ENCODE peak calls at places on chromosomes 1 and 21, in five cellular contexts. F is germinal center, R is A549, Z is GM23248, I is pons. E is an unnamed sample.

GRCh38 chr1:182091083-182091482 is 29.6 kb upstream of the ZNF648 start:
- DNase-seq in F (no peak), R (no peak), Z (no peak), I (no peak), E (no peak)

GRCh38 chr21:18369115-18369514 is 34.5 kb downstream of the TMPRSS15 start:
- DNase-seq in F (no peak), R (no peak), Z (no peak), I (peak; percentile 71), E (no peak)

GRCh38 chr1:93585059-93585966 is 96.3 kb downstream of the BCAR3 start:
- DNase-seq in F (no peak), R (no peak), Z (peak; percentile 70), I (peak; percentile 53), E (peak; percentile 100)

GRCh38 chr21:45336870-45337269 is 49.2 kb upstream of the POFUT2 start:
- DNase-seq in F (no peak), R (no peak), Z (no peak), I (no peak), E (no peak)

GRCh38 chr1:39170731-39171375 is 33.6 kb upstream of the MACF1 start:
- DNase-seq in F (no peak), R (no peak), Z (no peak), I (no peak), E (no peak)

GRCh38 chr21:32412162-32412997 is at the start of gene EVA1C:
- DNase-seq in F (peak; percentile 13), R (peak; percentile 51), Z (peak; percentile 72), I (no peak), E (no peak)

GRCh38 chr1:64343105-64343960 is 126.6 kb upstream of the CACHD1 start:
- DNase-seq in F (no peak), R (peak; percentile 70), Z (peak; percentile 91), I (peak; percentile 25), E (peak; percentile 91)

GRCh38 chr1:117066367-117066766 is 6.2 kb downstream of the TTF2 start:
- DNase-seq in F (no peak), R (no peak), Z (no peak), I (no peak), E (no peak)

GRCh38 chr1:19372136-19372514 is 60.0 kb downstream of the SLC66A1 start:
- DNase-seq in F (no peak), R (no peak), Z (peak; percentile 68), I (no peak), E (no peak)

GRCh38 chr1:206932271-206932670 is 10.5 kb upstream of the FCMR start:
- DNase-seq in F (no peak), R (no peak), Z (no peak), I (no peak), E (no peak)

GRCh38 chr1:177754607-177755006 is 215.3 kb downstream of the SEC16B start:
- DNase-seq in F (no peak), R (no peak), Z (no peak), I (no peak), E (no peak)

GRCh38 chr1:100463809-100464424 is 74.0 kb upstream of the GPR88 start:
- DNase-seq in F (peak; percentile 52), R (peak; percentile 20), Z (peak; percentile 83), I (peak; percentile 77), E (peak; percentile 58)

GRCh38 chr1:34781071-34781843 is at the start of gene GJB3:
- DNase-seq in F (no peak), R (peak; percentile 35), Z (peak; percentile 60), I (no peak), E (peak; percentile 70)

GRCh38 chr1:234541281-234541975 is 62.4 kb upstream of the TARBP1 start:
- DNase-seq in F (no peak), R (no peak), Z (peak; percentile 84), I (no peak), E (peak; percentile 52)

GRCh38 chr1:240319998-240320397 is 228.3 kb downstream of the FMN2 start:
- DNase-seq in F (no peak), R (no peak), Z (no peak), I (no peak), E (no peak)

GRCh38 chr1:207698822-207699483 is 52.9 kb upstream of the CD46 start:
- DNase-seq in F (no peak), R (no peak), Z (peak; percentile 79), I (peak; percentile 74), E (peak; percentile 56)

GRCh38 chr1:176656257-176656995 is 193.5 kb downstream of the PAPPA2 start:
- DNase-seq in F (no peak), R (no peak), Z (peak; percentile 96), I (peak; percentile 32), E (no peak)

GRCh38 chr1:202349263-202349928 is 897 bp downstream of the PPP1R12B start:
- DNase-seq in F (no peak), R (no peak), Z (peak; percentile 78), I (peak; percentile 68), E (peak; percentile 47)

GRCh38 chr1:74933500-74933899 is 200.5 kb downstream of the TYW3 start:
- DNase-seq in F (no peak), R (no peak), Z (no peak), I (no peak), E (no peak)

GRCh38 chr1:43522776-43523480 is 7.8 kb upstream of the PTPRF start:
- DNase-seq in F (no peak), R (peak; percentile 97), Z (peak; percentile 93), I (no peak), E (peak; percentile 97)

GRCh38 chr1:3247521-3248031 is 178.6 kb downstream of the PRDM16 start:
- DNase-seq in F (no peak), R (no peak), Z (no peak), I (no peak), E (no peak)

GRCh38 chr1:113657126-113657525 is 102.2 kb downstream of the PHTF1 start:
- DNase-seq in F (no peak), R (no peak), Z (no peak), I (peak; percentile 15), E (no peak)

GRCh38 chr21:15224346-15225086 is 159.7 kb upstream of the NRIP1 start:
- DNase-seq in F (no peak), R (peak; percentile 21), Z (peak; percentile 97), I (no peak), E (peak; percentile 90)

GRCh38 chr21:32392880-32393676 is at the start of gene URB1:
- DNase-seq in F (peak; percentile 94), R (peak; percentile 43), Z (peak; percentile 93), I (peak; percentile 79), E (peak; percentile 69)

GRCh38 chr1:10643607-10644306 is 152.7 kb downstream of the CASZ1 start:
- DNase-seq in F (no peak), R (no peak), Z (no peak), I (no peak), E (no peak)

GRCh38 chr21:33268736-33269441 is 2.7 kb downstream of the IL10RB start:
- DNase-seq in F (peak; percentile 65), R (no peak), Z (no peak), I (no peak), E (peak; percentile 92)

GRCh38 chr1:12134716-12135115 is 32.1 kb upstream of the TNFRSF1B start:
- DNase-seq in F (no peak), R (no peak), Z (no peak), I (no peak), E (no peak)

GRCh38 chr21:46052703-46053651 is 44.9 kb upstream of the COL6A2 start:
- DNase-seq in F (no peak), R (no peak), Z (peak; percentile 98), I (no peak), E (peak; percentile 24)

GRCh38 chr1:1778827-1779675 is 781 bp upstream of the NADK start:
- DNase-seq in F (peak; percentile 93), R (peak; percentile 28), Z (peak; percentile 66), I (peak; percentile 34), E (peak; percentile 87)

GRCh38 chr1:48114596-48115384 is 107.7 kb upstream of the SLC5A9 start:
- DNase-seq in F (no peak), R (no peak), Z (no peak), I (peak; percentile 14), E (no peak)

GRCh38 chr1:18998016-18998724 is 41.7 kb upstream of the IFFO2 start:
- DNase-seq in F (no peak), R (no peak), Z (no peak), I (no peak), E (peak; percentile 31)

GRCh38 chr1:228378453-228379164 is 28.0 kb downstream of the TRIM11 start:
- DNase-seq in F (no peak), R (peak; percentile 62), Z (peak; percentile 88), I (peak; percentile 10), E (peak; percentile 95)

GRCh38 chr1:25760871-25761270 is 39.1 kb upstream of the SELENON start:
- DNase-seq in F (no peak), R (no peak), Z (no peak), I (no peak), E (no peak)

E was measured in PC-9.